ENCODE peak calls at places on chromosomes 1 and 21, in eight cellular contexts. Y is spleen; H is activated T-helper 1 cell treated with anti-CD3 and anti-CD28 coated beads, Interleukin-12 subunit alpha, Interleukin-12 subunit beta, Interleukin-2, Interleukin-4 antibody, amounts not matched to agents 30 ng/mL and 10 ng/mL and 1 ng/mL, durations not matched to agents 14 hours and 24 hours and 36 hours; Q is H7; V is KG1; U is stromal cell of bone marrow; E is CD4-positive, alpha-beta T cell; T is activated T-cell treated with anti-CD3 and anti-CD28 coated beads for 24 hours. L is an unnamed sample.

GRCh38 chr1:7707527-7707926 is 63.6 kb upstream of the VAMP3 start:
- DNase-seq in Y (no peak), H (no peak), Q (no peak), V (no peak), U (no peak), E (no peak), T (no peak), L (no peak)

GRCh38 chr1:200302192-200302892 is 107.5 kb downstream of the ZNF281 start:
- DNase-seq in Y (peak), H (peak), Q (peak), V (peak), U (no peak), E (peak), T (peak), L (peak)

GRCh38 chr1:20366076-20366765 is 75.5 kb downstream of the VWA5B1 start:
- DNase-seq in Y (peak), H (no peak), Q (peak), V (no peak), U (no peak), E (no peak), T (no peak), L (no peak)

GRCh38 chr1:165928075-165928731 is 100.8 kb downstream of the UCK2 start:
- DNase-seq in Y (no peak), H (peak), Q (peak), V (peak), U (peak), E (no peak), T (peak), L (peak)

GRCh38 chr1:77250126-77250525 is 30.9 kb upstream of the PIGK start:
- DNase-seq in Y (no peak), H (no peak), Q (no peak), V (no peak), U (no peak), E (no peak), T (no peak), L (no peak)

GRCh38 chr1:178870944-178871343 is at the start of gene ANGPTL1:
- DNase-seq in Y (no peak), H (no peak), Q (no peak), V (no peak), U (no peak), E (no peak), T (no peak), L (peak)

GRCh38 chr1:202362212-202362611 is 13.7 kb downstream of the PPP1R12B start:
- DNase-seq in Y (no peak), H (no peak), Q (peak), V (no peak), U (no peak), E (no peak), T (no peak), L (no peak)

GRCh38 chr1:200161801-200162200 is 134.3 kb downstream of the NR5A2 start:
- DNase-seq in Y (no peak), H (no peak), Q (no peak), V (no peak), U (no peak), E (no peak), T (no peak), L (no peak)

GRCh38 chr1:109493805-109494539 is at the start of gene CYB561D1:
- DNase-seq in Y (peak), H (peak), Q (peak), V (peak), U (peak), E (peak), T (peak), L (peak)

GRCh38 chr1:113872219-113872934 is 865 bp upstream of the PTPN22 start:
- DNase-seq in Y (no peak), H (peak), Q (no peak), V (peak), U (no peak), E (no peak), T (no peak), L (peak)

GRCh38 chr1:245154429-245155185 is at the start of gene KIF26B:
- DNase-seq in Y (peak), H (peak), Q (peak), V (peak), U (no peak), E (no peak), T (peak), L (peak)

GRCh38 chr1:203133969-203134725 is 6.6 kb downstream of the ADORA1 start:
- DNase-seq in Y (no peak), H (no peak), Q (peak), V (no peak), U (no peak), E (no peak), T (no peak), L (peak)

GRCh38 chr1:167439301-167439988 is 78.9 kb downstream of the CD247 start:
- DNase-seq in Y (no peak), H (no peak), Q (peak), V (no peak), U (no peak), E (no peak), T (no peak), L (peak)

GRCh38 chr1:8880068-8880676 is 1.7 kb upstream of the ENO1 start:
- DNase-seq in Y (no peak), H (peak), Q (peak), V (peak), U (peak), E (no peak), T (no peak), L (peak)

GRCh38 chr1:224433671-224434446 is 738 bp downstream of the WDR26 start:
- DNase-seq in Y (peak), H (peak), Q (peak), V (no peak), U (no peak), E (peak), T (peak), L (peak)

GRCh38 chr21:33069994-33070811 is at the start of gene OLIG1:
- DNase-seq in Y (peak), H (no peak), Q (peak), V (no peak), U (no peak), E (no peak), T (peak), L (peak)

GRCh38 chr1:209708297-209708696 is 3.7 kb downstream of the HSD11B1 start:
- DNase-seq in Y (no peak), H (no peak), Q (peak), V (no peak), U (no peak), E (no peak), T (no peak), L (no peak)

GRCh38 chr21:31977816-31978215 is 105.0 kb downstream of the HUNK start:
- DNase-seq in Y (no peak), H (no peak), Q (no peak), V (no peak), U (no peak), E (no peak), T (no peak), L (no peak)

GRCh38 chr1:58317086-58317485 is 229.4 kb downstream of the OMA1 start:
- DNase-seq in Y (no peak), H (no peak), Q (no peak), V (no peak), U (no peak), E (no peak), T (no peak), L (no peak)

GRCh38 chr1:155218854-155219591 is 10.5 kb downstream of the MTX1 start:
- DNase-seq in Y (no peak), H (no peak), Q (peak), V (no peak), U (peak), E (no peak), T (no peak), L (peak)

GRCh38 chr1:17189632-17190525 is 15.0 kb upstream of the PADI1 start:
- DNase-seq in Y (no peak), H (no peak), Q (peak), V (no peak), U (peak), E (no peak), T (no peak), L (peak)

GRCh38 chr1:199665371-199665770 is 362.1 kb upstream of the NR5A2 start:
- DNase-seq in Y (no peak), H (no peak), Q (no peak), V (no peak), U (no peak), E (no peak), T (no peak), L (no peak)

GRCh38 chr21:42737969-42738590 is 84.7 kb downstream of the PDE9A start:
- DNase-seq in Y (peak), H (peak), Q (peak), V (peak), U (no peak), E (peak), T (no peak), L (peak)

GRCh38 chr1:84632142-84632541 is 57.9 kb upstream of the CTBS start:
- DNase-seq in Y (no peak), H (no peak), Q (no peak), V (no peak), U (no peak), E (no peak), T (no peak), L (no peak)

GRCh38 chr1:184860985-184861754 is 106.5 kb upstream of the EDEM3 start:
- DNase-seq in Y (no peak), H (no peak), Q (no peak), V (no peak), U (no peak), E (no peak), T (no peak), L (no peak)

GRCh38 chr1:57265105-57265504 is 158.8 kb downstream of the DAB1 start:
- DNase-seq in Y (no peak), H (no peak), Q (no peak), V (no peak), U (no peak), E (no peak), T (no peak), L (no peak)

GRCh38 chr1:65310078-65310587 is 790 bp downstream of the DNAJC6 start:
- DNase-seq in Y (no peak), H (no peak), Q (peak), V (no peak), U (no peak), E (no peak), T (no peak), L (no peak)

GRCh38 chr1:232477728-232478127 is 152.2 kb downstream of the SIPA1L2 start:
- DNase-seq in Y (no peak), H (no peak), Q (no peak), V (no peak), U (peak), E (no peak), T (no peak), L (peak)

GRCh38 chr1:84946631-84947030 is 50.3 kb downstream of the MCOLN2 start:
- DNase-seq in Y (no peak), H (no peak), Q (no peak), V (no peak), U (no peak), E (no peak), T (no peak), L (no peak)

GRCh38 chr1:225520587-225521227 is 92.9 kb upstream of the LBR start:
- DNase-seq in Y (no peak), H (no peak), Q (no peak), V (no peak), U (no peak), E (no peak), T (no peak), L (no peak)

GRCh38 chr1:236143104-236143948 is 987 bp downstream of the GPR137B start:
- DNase-seq in Y (peak), H (no peak), Q (peak), V (no peak), U (peak), E (no peak), T (peak), L (peak)

GRCh38 chr1:172628416-172628815 is 30.5 kb upstream of the FASLG start:
- DNase-seq in Y (no peak), H (no peak), Q (no peak), V (no peak), U (no peak), E (no peak), T (no peak), L (no peak)

GRCh38 chr1:111191496-111191895 is 8.9 kb downstream of the DENND2D start:
- DNase-seq in Y (no peak), H (no peak), Q (no peak), V (no peak), U (peak), E (no peak), T (no peak), L (peak)

GRCh38 chr1:59682405-59683080 is 132.2 kb upstream of the HOOK1 start:
- DNase-seq in Y (no peak), H (no peak), Q (no peak), V (no peak), U (no peak), E (no peak), T (no peak), L (no peak)

GRCh38 chr1:30467101-30467500 is 256.3 kb downstream of the MATN1 start:
- DNase-seq in Y (peak), H (no peak), Q (no peak), V (no peak), U (no peak), E (no peak), T (no peak), L (no peak)

GRCh38 chr1:201719812-201720521 is 109.0 kb upstream of the IPO9 start:
- DNase-seq in Y (peak), H (no peak), Q (peak), V (no peak), U (peak), E (no peak), T (no peak), L (peak)

GRCh38 chr1:170872663-170873062 is 62.7 kb upstream of the MROH9 start:
- DNase-seq in Y (no peak), H (no peak), Q (no peak), V (no peak), U (no peak), E (no peak), T (no peak), L (no peak)